ENCODE peak calls at places on chromosomes 4 and X, in seven cellular contexts. P is neuronal stem cell, H is mesenchymal stem cell, M is H9, T is IMR-90, G is H1, X is trophoblast cell. F is an unnamed sample.

GRCh38 chrX:1165535-1166196 is 46.8 kb downstream of the CRLF2 start:
- DNase-seq in T (no peak), H (peak; percentile 50), P (no peak), X (peak; percentile 65), M (no peak), G (peak; percentile 47), F (peak; percentile 27)

GRCh38 chr4:118969359-118969758 is 80.7 kb downstream of the SYNPO2 start:
- DNase-seq in M (no peak), G (no peak), T (peak; percentile 82), H (peak; percentile 70), P (no peak), X (peak; percentile 44), F (peak; percentile 44)

GRCh38 chr4:128776794-128777216 is 32.7 kb upstream of the JADE1 start:
- DNase-seq in P (no peak), T (peak; percentile 95), M (no peak), H (peak; percentile 97), G (no peak), X (peak; percentile 92), F (no peak)

GRCh38 chr4:176259330-176260090 is 9.5 kb downstream of the ASB5 start:
- DNase-seq in P (no peak), X (peak; percentile 91), M (no peak), G (no peak), T (peak; percentile 80), H (peak; percentile 58), F (peak; percentile 14)

GRCh38 chr4:166045457-166045856 is 172.4 kb downstream of the TLL1 start:
- DNase-seq in G (no peak), P (no peak), M (no peak), H (no peak), T (no peak), X (no peak), F (no peak)

GRCh38 chr4:175246941-175247340 is 328.8 kb downstream of the ADAM29 start:
- DNase-seq in X (no peak), P (no peak), H (no peak), T (peak; percentile 21), M (no peak), G (no peak), F (no peak)

GRCh38 chr4:155007660-155008176 is 200.7 kb upstream of the NPY2R start:
- DNase-seq in H (no peak), X (no peak), G (no peak), T (no peak), M (no peak), P (no peak), F (no peak)

GRCh38 chrX:10235851-10236250 is 79.1 kb downstream of the CLCN4 start:
- DNase-seq in G (no peak), P (no peak), T (peak; percentile 76), X (no peak), M (no peak), H (peak; percentile 71), F (no peak)

GRCh38 chrX:82362550-82362949 is 1145.5 kb upstream of the POU3F4 start:
- DNase-seq in G (no peak), X (no peak), P (no peak), M (no peak), H (no peak), T (no peak), F (no peak)

GRCh38 chrX:18983711-18984380 is at the start of gene PHKA2:
- DNase-seq in P (no peak), T (no peak), G (peak; percentile 72), H (peak; percentile 61), M (peak; percentile 57), X (peak; percentile 63), F (peak; percentile 65)

GRCh38 chrX:11113731-11114130 is 2.6 kb downstream of the HCCS start:
- DNase-seq in G (no peak), P (no peak), T (peak; percentile 34), M (no peak), X (peak; percentile 5), H (peak; percentile 32), F (no peak)

GRCh38 chr4:25970241-25970675 is 56.2 kb downstream of the SMIM20 start:
- DNase-seq in G (no peak), X (peak; percentile 60), T (no peak), M (no peak), P (no peak), H (peak; percentile 10), F (peak; percentile 47)

GRCh38 chr4:21451032-21451431 is 497.5 kb downstream of the KCNIP4 start:
- DNase-seq in X (no peak), H (peak; percentile 91), T (peak; percentile 4), G (no peak), M (no peak), P (no peak), F (peak; percentile 19)

GRCh38 chrX:153408221-153408721 is 3.0 kb upstream of the ZFP92 start:
- DNase-seq in G (no peak), X (no peak), M (no peak), T (no peak), H (no peak), P (no peak), F (no peak)

GRCh38 chr4:141348589-141348988 is 127.9 kb downstream of the ZNF330 start:
- DNase-seq in M (no peak), G (no peak), T (no peak), P (no peak), H (no peak), X (no peak), F (no peak)

GRCh38 chr4:82624819-82625218 is 63.0 kb upstream of the TMEM150C start:
- DNase-seq in T (no peak), M (no peak), H (no peak), P (no peak), X (no peak), G (no peak), F (no peak)

GRCh38 chr4:150117094-150117493 is 38.8 kb downstream of the DCLK2 start:
- DNase-seq in X (peak; percentile 41), M (no peak), H (no peak), P (no peak), G (no peak), T (peak; percentile 33), F (no peak)

GRCh38 chr4:94461506-94461905 is 9.8 kb downstream of the PDLIM5 start:
- DNase-seq in T (no peak), G (no peak), M (no peak), X (no peak), H (no peak), P (no peak), F (no peak)

GRCh38 chrX:108245462-108245861 is 153.9 kb downstream of the ATG4A start:
- DNase-seq in G (no peak), P (no peak), M (no peak), X (no peak), H (no peak), T (no peak), F (peak; percentile 22)

DNA sequence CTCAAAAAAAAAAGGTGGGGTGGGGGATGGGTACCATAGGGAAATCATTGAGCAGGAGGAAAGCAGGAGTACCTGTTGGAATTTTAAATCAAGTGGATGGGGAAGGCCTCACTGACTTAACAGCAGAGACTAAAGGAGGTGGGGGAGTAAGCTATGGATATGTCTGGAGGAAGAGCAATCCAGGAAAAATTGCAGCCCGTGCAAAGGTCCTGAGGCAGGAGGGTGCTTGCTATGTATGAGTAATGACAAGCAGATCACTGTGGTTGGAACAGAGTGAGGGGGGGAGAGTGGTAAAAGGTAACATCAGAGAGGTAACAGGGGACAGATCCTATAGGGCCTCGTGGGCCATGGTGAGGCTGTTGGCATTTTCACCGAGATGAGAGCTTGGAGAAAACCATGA is 4.1 kb downstream of the FTSJ1 start:
- DNase-seq in P (no peak), G (no peak), M (no peak), X (no peak), T (no peak), H (no peak), F (no peak)
- H3K23ac ChIP-seq in P (no peak overlapping the region), G (no peak overlapping the region), M (no peak overlapping the region), X (no peak overlapping the region), T (no peak overlapping the region), H (no peak overlapping the region), F (no peak overlapping the region)

GRCh38 chrX:115897956-115898355 is 272.6 kb upstream of the AGTR2 start:
- DNase-seq in H (no peak), G (no peak), P (no peak), T (no peak), M (no peak), X (no peak), F (no peak)
- H4K8ac ChIP-seq in H (no peak overlapping the region), G (no peak overlapping the region), P (no peak overlapping the region), T (no peak overlapping the region), M (no peak overlapping the region), X (no peak overlapping the region), F (no peak overlapping the region)

DNA sequence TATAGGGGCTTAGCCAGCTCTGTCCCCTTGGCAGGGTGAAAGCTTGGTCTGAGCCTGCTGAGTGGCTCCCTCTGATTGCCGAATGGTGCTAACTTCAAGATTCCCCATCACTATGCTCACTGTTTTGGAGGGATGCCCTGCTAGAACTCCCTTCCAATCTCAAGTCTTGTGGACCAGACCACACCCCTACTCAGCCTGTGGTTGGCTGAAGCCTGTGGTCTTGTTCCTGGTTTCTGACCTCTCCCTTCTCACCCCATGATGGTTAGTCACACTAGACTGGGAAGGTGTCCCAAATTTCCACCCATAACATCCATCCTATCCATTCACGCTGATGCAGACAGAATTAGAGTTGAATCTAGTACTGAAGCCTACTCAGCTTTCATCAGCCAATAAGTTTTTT is 184.7 kb upstream of the NDP start:
- DNase-seq in T (no peak), M (no peak), P (no peak), H (no peak), X (no peak), G (no peak), F (no peak)
- H3K23ac ChIP-seq in T (no peak overlapping the region), M (no peak overlapping the region), P (no peak overlapping the region), H (no peak overlapping the region), X (no peak overlapping the region), G (no peak overlapping the region), F (no peak overlapping the region)

DNA sequence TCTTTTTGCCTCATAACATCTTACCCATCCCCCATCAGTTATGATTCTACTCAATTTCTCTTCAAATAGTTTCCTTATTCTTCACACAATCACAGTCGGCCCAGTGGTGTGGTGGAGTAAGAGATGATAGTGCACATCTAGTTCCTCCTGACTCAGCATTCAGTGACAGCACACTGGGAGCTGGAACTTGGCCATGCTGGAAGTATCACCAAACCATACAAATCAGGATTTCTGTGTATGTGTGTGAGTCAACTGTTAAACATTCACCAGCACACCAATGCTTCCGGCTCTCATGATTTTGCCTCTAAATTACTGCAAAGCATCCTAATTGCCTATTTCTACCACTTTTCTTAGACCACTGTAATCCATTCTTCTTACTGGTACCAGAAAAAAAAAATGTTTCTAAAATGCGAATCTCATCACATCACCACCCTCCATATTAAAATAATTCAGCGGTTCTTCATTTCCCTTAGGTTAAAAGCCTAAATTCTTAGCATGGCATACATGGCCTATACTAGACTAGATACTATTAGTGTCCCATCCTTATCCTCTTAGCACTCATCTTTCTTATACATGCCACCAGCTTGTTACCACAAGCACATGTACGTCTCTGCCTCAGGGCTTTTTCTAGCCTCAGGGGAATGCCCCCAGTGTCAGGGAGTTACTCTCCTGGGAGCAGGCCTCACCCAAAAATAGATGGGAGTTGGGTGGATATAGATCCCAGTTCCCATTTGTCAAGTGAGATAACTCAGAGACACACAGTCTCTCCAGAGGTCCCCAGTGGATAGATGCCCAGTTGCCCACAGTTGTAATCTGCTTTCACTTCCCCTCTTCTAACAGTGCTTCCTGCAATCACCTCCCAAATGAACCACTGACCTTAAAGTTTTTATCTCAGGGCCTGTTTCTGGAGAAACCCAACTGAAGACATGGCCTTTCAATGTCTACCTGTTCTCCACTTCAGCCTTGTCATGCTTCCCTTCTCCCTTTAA is 49.2 kb upstream of the DDX53 start:
- DNase-seq in X (peak; percentile 7), P (no peak), G (no peak), M (no peak), T (peak; percentile 89), H (peak; percentile 89), F (no peak)
- H4K8ac ChIP-seq in X (no peak overlapping the region), P (no peak overlapping the region), G (no peak overlapping the region), M (no peak overlapping the region), T (no peak overlapping the region), H (no peak overlapping the region), F (no peak overlapping the region)

GRCh38 chr4:69440312-69440711 is 55.4 kb downstream of the UGT2B4 start:
- DNase-seq in H (no peak), G (no peak), M (no peak), X (no peak), T (no peak), P (no peak), F (no peak)
- H3K23ac ChIP-seq in H (no peak overlapping the region), G (no peak overlapping the region), M (no peak overlapping the region), X (no peak overlapping the region), T (no peak overlapping the region), P (no peak overlapping the region), F (no peak overlapping the region)

F was measured in mesendoderm.